ENCODE peak calls at places on chromosomes 16 and 17, in four cellular contexts. L is activated CD8-positive, alpha-beta T cell treated with anti-CD3 and anti-CD28 coated beads, Interleukin-2, amount 10 ng/mL, durations not matched to agents 7 days and 5 days; P is activated naive CD8-positive, alpha-beta T cell treated with anti-CD3 and anti-CD28 coated beads, Interleukin-2, amount 10 ng/mL, durations not matched to agents 7 days and 5 days; Y is PC-3. B is an unnamed sample.

GRCh38 chr16:87582221-87582965 is 19.9 kb upstream of the JPH3 start:
- ATAC-seq in L (no peak), P (no peak), Y (peak; percentile 45), B (peak; percentile 24)

GRCh38 chr17:77963441-77963840 is 4.9 kb downstream of the TNRC6C start:
- ATAC-seq in L (peak; percentile 8), P (peak; percentile 38), Y (no peak), B (no peak)

GRCh38 chr17:40778466-40778865 is 3.9 kb downstream of the KRT27 start:
- ATAC-seq in L (no peak), P (no peak), Y (no peak), B (peak; percentile 55)

GRCh38 chr17:69900829-69901228 is 174.2 kb upstream of the KCNJ16 start:
- ATAC-seq in L (no peak), P (no peak), Y (no peak), B (no peak)

GRCh38 chr17:82815790-82816305 is 24.0 kb downstream of the ZNF750 start:
- ATAC-seq in L (no peak), P (no peak), Y (no peak), B (no peak)

GRCh38 chr16:3198334-3199072 is 10.5 kb downstream of the OR1F1 start:
- ATAC-seq in L (no peak), P (no peak), Y (no peak), B (no peak)

GRCh38 chr17:50443492-50444051 is 17.6 kb downstream of the ACSF2 start:
- ATAC-seq in L (no peak), P (no peak), Y (peak; percentile 52), B (no peak)

GRCh38 chr17:77441130-77441920 is 300.6 kb downstream of the SEC14L1 start:
- ATAC-seq in L (peak; percentile 54), P (peak; percentile 49), Y (no peak), B (peak; percentile 19)

GRCh38 chr16:706189-707061 is 824 bp upstream of the FBXL16 start:
- ATAC-seq in L (no peak), P (no peak), Y (no peak), B (no peak)

GRCh38 chr16:54412777-54413455 is 126.3 kb upstream of the IRX3 start:
- ATAC-seq in L (no peak), P (no peak), Y (no peak), B (no peak)

GRCh38 chr16:11285842-11286241 is 4.7 kb upstream of the PRM1 start:
- ATAC-seq in L (no peak), P (no peak), Y (no peak), B (no peak)

GRCh38 chr17:29154516-29155234 is 25.5 kb downstream of the MYO18A start:
- ATAC-seq in L (peak; percentile 42), P (peak; percentile 24), Y (peak; percentile 8), B (peak; percentile 61)

GRCh38 chr16:17027488-17028129 is 443.2 kb downstream of the XYLT1 start:
- ATAC-seq in L (no peak), P (no peak), Y (no peak), B (no peak)

GRCh38 chr17:8861482-8862181 is 5.8 kb downstream of the PIK3R6 start:
- ATAC-seq in L (no peak), P (no peak), Y (no peak), B (no peak)

GRCh38 chr16:71565812-71566700 is 10.8 kb downstream of the TAT start:
- ATAC-seq in L (no peak), P (no peak), Y (no peak), B (no peak)

GRCh38 chr17:19502517-19502916 is 31.1 kb upstream of the SLC47A1 start:
- ATAC-seq in L (peak; percentile 62), P (no peak), Y (no peak), B (no peak)

GRCh38 chr17:58377005-58377660 is 25.1 kb upstream of the SUPT4H1 start:
- ATAC-seq in L (no peak), P (no peak), Y (peak; percentile 87), B (peak; percentile 95)

GRCh38 chr17:49753959-49754391 is 10.0 kb downstream of the FAM117A start:
- ATAC-seq in L (no peak), P (no peak), Y (no peak), B (no peak)

GRCh38 chr17:66714046-66715023 is 120.6 kb upstream of the CACNG5 start:
- ATAC-seq in L (no peak), P (no peak), Y (no peak), B (no peak)

GRCh38 chr17:64254755-64255154 is 8.3 kb downstream of the TEX2 start:
- ATAC-seq in L (no peak), P (no peak), Y (peak; percentile 70), B (no peak)

GRCh38 chr16:48110982-48111381 is 44.8 kb downstream of the ABCC12 start:
- ATAC-seq in L (no peak), P (no peak), Y (no peak), B (no peak)

GRCh38 chr17:78790552-78790951 is 8.5 kb upstream of the CYTH1 start:
- ATAC-seq in L (no peak), P (no peak), Y (no peak), B (peak; percentile 60)

GRCh38 chr16:89376812-89377445 is 113.4 kb downstream of the ANKRD11 start:
- ATAC-seq in L (no peak), P (no peak), Y (no peak), B (no peak)

GRCh38 chr16:54430491-54431030 is 144.0 kb upstream of the IRX3 start:
- ATAC-seq in L (no peak), P (no peak), Y (no peak), B (no peak)

GRCh38 chr17:49523706-49524472 is 28.8 kb downstream of the NGFR start:
- ATAC-seq in L (peak; percentile 51), P (peak; percentile 77), Y (peak; percentile 48), B (peak; percentile 99)

GRCh38 chr17:46128453-46128852 is 64.8 kb downstream of the KANSL1 start:
- ATAC-seq in L (no peak), P (no peak), Y (no peak), B (no peak)

GRCh38 chr16:88274847-88275246 is 107.9 kb upstream of the ZNF469 start:
- ATAC-seq in L (no peak), P (no peak), Y (no peak), B (no peak)

GRCh38 chr16:50696575-50697420 is 3.4 kb downstream of the NOD2 start:
- ATAC-seq in L (no peak), P (no peak), Y (peak; percentile 38), B (peak; percentile 90)

B was measured in esophagus mucosa.